ENCODE peak calls at places on chromosome 22, in eight cellular contexts. A is K562, N is pancreas, W is mammary epithelial cell, B is vagina, L is fibroblast of lung, C is lung, Q is HL-60. J is an unnamed sample.

GRCh38 chr22:44460287-44461082 is 37.5 kb downstream of the RTL6 start:
- DNase-seq in W (no peak), N (no peak), L (no peak), C (no peak), B (peak), Q (no peak), A (no peak), J (no peak)

GRCh38 chr22:20636945-20637344 is 129.5 kb downstream of the MED15 start:
- DNase-seq in C (no peak), Q (no peak), W (no peak), N (no peak), B (no peak), A (no peak), L (no peak), J (no peak)

GRCh38 chr22:27782065-27782464 is 19.5 kb downstream of the MN1 start:
- DNase-seq in L (no peak), W (no peak), B (no peak), C (no peak), Q (no peak), A (no peak), N (no peak), J (no peak)

GRCh38 chr22:39917776-39918493 is 17.1 kb downstream of the GRAP2 start:
- DNase-seq in C (no peak), W (no peak), L (peak), N (no peak), A (no peak), Q (no peak), B (no peak), J (no peak)

GRCh38 chr22:32904044-32904443 is 102.5 kb downstream of the TIMP3 start:
- DNase-seq in N (no peak), Q (no peak), C (peak), L (peak), A (peak), B (no peak), W (peak), J (peak)

GRCh38 chr22:20205964-20206708 is 55.3 kb upstream of the CCDC188 start:
- DNase-seq in C (peak), B (no peak), A (peak), Q (peak), L (peak), W (peak), N (peak), J (peak)

GRCh38 chr22:33850227-33850626 is 70.0 kb downstream of the LARGE1 start:
- DNase-seq in W (no peak), B (no peak), Q (no peak), C (no peak), L (no peak), N (no peak), A (no peak), J (peak)

GRCh38 chr22:22519591-22519990 is 479 bp downstream of the ZNF280A start:
- DNase-seq in A (peak), N (no peak), L (no peak), W (no peak), C (no peak), B (no peak), Q (no peak), J (peak)

GRCh38 chr22:50729391-50730012 is 8.5 kb upstream of the ACR start:
- DNase-seq in L (no peak), W (no peak), B (no peak), Q (no peak), C (no peak), A (no peak), N (peak), J (peak)

GRCh38 chr22:39098026-39098425 is 982 bp downstream of the APOBEC3H start:
- DNase-seq in N (no peak), L (no peak), C (no peak), B (no peak), Q (no peak), W (no peak), A (no peak), J (no peak)

GRCh38 chr22:50112151-50113118 is 22.6 kb downstream of the MOV10L1 start:
- DNase-seq in L (peak), Q (peak), B (no peak), W (peak), C (no peak), N (no peak), A (no peak), J (no peak)

GRCh38 chr22:20569059-20570058 is 61.9 kb downstream of the MED15 start:
- DNase-seq in L (peak), C (peak), N (no peak), A (no peak), Q (peak), W (peak), B (no peak), J (no peak)

GRCh38 chr22:50469377-50470305 is 5.2 kb downstream of the SBF1 start:
- DNase-seq in A (peak), C (peak), W (peak), N (peak), B (no peak), Q (peak), L (peak), J (peak)

GRCh38 chr22:50691521-50691920 is 18.9 kb downstream of the SHANK3 start:
- DNase-seq in W (peak), N (peak), B (no peak), C (no peak), A (no peak), Q (peak), L (peak), J (peak)

GRCh38 chr22:39471421-39472141 is 14.8 kb downstream of the MGAT3 start:
- DNase-seq in B (no peak), N (no peak), W (peak), A (peak), C (peak), Q (no peak), L (no peak), J (peak)

GRCh38 chr22:50282361-50283144 is 12.4 kb upstream of the MAPK11 start:
- DNase-seq in L (peak), W (peak), N (peak), A (no peak), Q (no peak), C (peak), B (no peak), J (no peak)

GRCh38 chr22:40966683-40967082 is 15.5 kb downstream of the RBX1 start:
- DNase-seq in W (no peak), C (no peak), L (no peak), N (no peak), Q (no peak), A (peak), B (no peak), J (no peak)

GRCh38 chr22:20109411-20110358 is 6.2 kb upstream of the RANBP1 start:
- DNase-seq in N (no peak), A (no peak), Q (no peak), L (no peak), W (no peak), C (no peak), B (no peak), J (no peak)

GRCh38 chr22:22698263-22698750 is 53.9 kb downstream of the GGTLC2 start:
- DNase-seq in C (no peak), N (no peak), A (no peak), B (no peak), W (no peak), L (no peak), Q (no peak), J (no peak)

GRCh38 chr22:49789289-49790141 is 38.2 kb downstream of the BRD1 start:
- DNase-seq in W (no peak), Q (peak), N (no peak), B (no peak), L (peak), C (no peak), A (no peak), J (no peak)

GRCh38 chr22:27405672-27406388 is 395.7 kb downstream of the MN1 start:
- DNase-seq in C (peak), N (peak), A (peak), L (peak), W (peak), B (no peak), Q (peak), J (peak)

GRCh38 chr22:23225724-23226496 is 45.6 kb downstream of the BCR start:
- DNase-seq in N (no peak), A (peak), L (peak), Q (no peak), C (peak), W (peak), B (no peak), J (no peak)

GRCh38 chr22:25064894-25065560 is 112.5 kb downstream of the KIAA1671 start:
- DNase-seq in Q (no peak), C (no peak), N (no peak), L (no peak), A (no peak), W (peak), B (no peak), J (no peak)

GRCh38 chr22:38167988-38168407 is 13.6 kb downstream of the PLA2G6 start:
- DNase-seq in N (no peak), B (no peak), L (no peak), A (no peak), Q (no peak), W (peak), C (no peak), J (peak)

GRCh38 chr22:28820885-28821284 is 20.5 kb upstream of the XBP1 start:
- DNase-seq in B (no peak), C (no peak), A (no peak), W (no peak), L (no peak), N (no peak), Q (no peak), J (no peak)

GRCh38 chr22:40251106-40251505 is 73.4 kb downstream of the TNRC6B start:
- DNase-seq in Q (no peak), W (no peak), C (no peak), N (no peak), L (no peak), A (no peak), B (no peak), J (no peak)

GRCh38 chr22:27984001-27984695 is 65.1 kb upstream of the PITPNB start:
- DNase-seq in A (no peak), C (no peak), N (no peak), L (no peak), W (no peak), Q (no peak), B (peak), J (no peak)

GRCh38 chr22:39482768-39483167 is 19.3 kb upstream of the MIEF1 start:
- DNase-seq in W (no peak), L (peak), B (no peak), A (no peak), N (no peak), C (no peak), Q (no peak), J (no peak)

GRCh38 chr22:41589260-41589600 is 410 bp downstream of the PMM1 start:
- DNase-seq in W (peak), A (no peak), L (no peak), C (peak), N (peak), Q (peak), B (no peak), J (no peak)

GRCh38 chr22:35418088-35418487 is 18.1 kb downstream of the MCM5 start:
- DNase-seq in A (no peak), W (peak), N (no peak), B (no peak), Q (no peak), C (no peak), L (peak), J (no peak)

GRCh38 chr22:42932857-42933782 is 76.0 kb upstream of the ARFGAP3 start:
- DNase-seq in L (no peak), C (no peak), A (peak), N (no peak), W (no peak), B (no peak), Q (no peak), J (no peak)
- H3K4me3 ChIP-seq in L (no peak), C (no peak), A (no peak), N (no peak), W (peak), B (no peak), Q (no peak), J (no peak)

DNA sequence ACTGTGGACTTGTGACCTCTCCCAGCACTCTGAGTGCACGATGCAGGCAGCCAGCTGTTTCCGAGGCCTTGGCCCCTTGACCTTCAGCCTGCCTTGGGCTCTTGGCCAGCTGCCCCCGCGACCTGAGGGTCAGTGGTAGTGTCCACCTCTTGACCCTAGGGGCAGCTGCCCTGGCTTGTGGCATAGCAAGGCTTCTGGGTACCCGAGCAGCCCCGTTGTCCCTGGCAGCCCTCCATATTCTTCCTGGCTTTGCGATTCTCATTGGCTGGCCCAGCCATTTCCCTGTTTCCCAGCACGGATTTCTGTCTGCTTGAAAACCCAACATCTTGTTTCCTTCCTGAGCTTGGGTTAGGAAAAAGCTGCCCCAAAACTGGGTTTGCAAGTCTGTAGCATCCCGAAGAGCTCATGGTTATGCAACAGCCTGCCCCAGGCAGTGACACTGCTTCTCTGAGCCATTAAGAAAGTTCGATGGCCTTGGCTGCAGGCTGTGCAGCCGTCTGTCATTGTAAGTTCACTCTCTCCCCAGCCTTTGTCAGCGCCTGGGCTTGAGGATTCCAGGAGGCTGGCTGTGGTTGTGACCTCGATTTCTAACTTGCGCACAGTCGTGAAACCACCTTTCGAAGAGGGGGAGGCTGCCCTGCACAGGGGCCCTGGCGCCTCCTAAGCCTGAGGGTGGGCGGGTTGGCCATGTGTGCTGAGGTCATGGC is 48.8 kb downstream of the FBLN1 start:
- DNase-seq in B (no peak), C (no peak), Q (no peak), N (no peak), W (no peak), A (no peak), L (no peak), J (no peak)
- H3K27ac ChIP-seq in B (peak), C (no peak), Q (no peak), N (no peak), W (no peak), A (no peak), L (no peak), J (no peak)

DNA sequence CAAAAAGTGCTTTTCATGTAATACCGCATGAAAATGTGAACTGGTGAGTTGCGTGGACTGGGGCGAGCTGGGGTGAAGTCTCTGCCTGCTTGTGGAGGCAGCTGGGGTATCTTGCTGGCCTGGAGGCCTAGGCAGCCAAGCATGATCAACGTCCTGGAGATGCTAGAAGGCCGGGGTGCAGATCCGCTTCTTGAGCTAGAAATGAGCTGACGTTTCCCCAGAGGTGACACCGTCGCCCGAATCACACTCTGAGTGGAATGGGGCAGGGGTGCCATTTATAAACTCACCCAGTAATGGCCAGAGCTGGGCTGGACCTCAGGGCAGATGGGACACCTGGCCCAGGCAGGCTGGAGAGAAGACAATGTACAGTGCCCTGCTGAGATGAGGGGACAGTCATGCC is 1513.0 kb downstream of the TBC1D22A start:
- DNase-seq in Q (no peak), L (no peak), A (no peak), B (no peak), W (no peak), C (no peak), N (no peak), J (no peak)
- H3K4me3 ChIP-seq in Q (no peak), L (no peak), A (no peak), B (no peak), W (no peak), C (no peak), N (no peak), J (no peak)

DNA sequence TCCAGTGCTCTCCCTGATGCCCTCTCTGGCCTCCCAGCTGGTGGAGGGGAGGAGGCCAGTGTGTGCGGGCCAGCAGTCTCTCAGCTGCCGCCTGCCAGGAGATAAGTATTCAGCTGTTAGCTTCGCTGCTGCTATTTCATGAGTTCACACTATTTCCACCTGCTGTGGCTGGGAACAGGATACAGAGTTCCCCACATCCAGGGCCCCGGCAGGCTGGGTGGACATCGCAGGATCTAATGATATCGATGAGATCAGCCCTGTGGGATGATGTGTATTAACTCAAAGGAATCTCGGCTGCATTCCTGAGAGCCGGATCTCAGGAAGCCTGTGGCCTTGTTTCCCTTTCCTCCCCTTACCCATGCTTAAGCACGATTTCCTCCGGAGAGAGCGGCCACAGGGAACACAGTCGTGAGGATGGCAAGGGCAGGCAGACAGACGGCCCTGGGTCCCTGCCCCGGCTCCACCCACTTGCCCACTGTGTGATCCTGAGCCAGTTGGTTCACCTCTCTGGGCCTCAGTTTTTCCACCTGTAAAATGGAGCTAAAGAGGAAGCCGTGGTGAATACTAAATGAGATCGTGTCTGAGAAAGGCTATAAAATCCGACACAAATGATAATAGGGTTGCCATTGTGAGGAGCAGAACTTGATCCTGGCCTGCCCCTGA is 6.5 kb upstream of the PVALB start:
- DNase-seq in C (no peak), Q (no peak), W (no peak), N (no peak), L (no peak), A (no peak), B (no peak), J (no peak)
- H3K27ac ChIP-seq in C (no peak), Q (no peak), W (no peak), N (no peak), L (no peak), A (no peak), B (no peak), J (no peak)

DNA sequence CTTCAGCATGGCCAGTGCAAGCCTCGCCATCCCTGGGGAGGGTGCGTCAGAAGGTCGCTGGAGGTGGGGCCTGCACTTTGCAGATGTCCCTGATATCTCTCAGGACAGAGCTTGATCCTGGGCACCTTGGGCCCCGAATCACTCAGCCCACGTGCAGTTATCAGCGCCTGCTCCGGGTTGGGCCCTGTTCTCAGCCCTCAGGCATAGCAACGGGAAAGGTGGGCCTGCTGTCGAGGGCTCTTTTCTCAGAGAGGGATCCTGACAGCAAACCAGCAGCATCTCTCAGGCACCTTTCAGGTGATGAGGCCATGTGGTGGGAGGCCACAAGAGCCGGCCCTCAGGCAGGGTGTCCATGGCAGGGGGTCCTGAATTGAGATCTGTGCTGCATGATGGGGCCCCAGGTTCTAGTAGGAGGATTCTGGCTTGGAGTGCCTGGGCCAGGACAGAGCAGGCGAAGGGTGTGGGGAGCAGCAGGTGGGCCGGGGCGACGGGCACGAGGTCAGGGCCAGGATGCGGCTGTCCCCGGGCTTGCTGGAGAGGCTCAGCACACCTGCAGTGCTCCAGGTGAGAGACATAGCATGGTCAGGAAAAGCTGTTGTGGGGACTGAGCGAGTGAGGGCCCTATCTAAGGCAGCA is 280.5 kb downstream of the TBC1D22A start:
- DNase-seq in Q (no peak), L (no peak), C (no peak), N (no peak), A (no peak), B (no peak), W (no peak), J (no peak)
- H3K4me3 ChIP-seq in Q (no peak), L (no peak), C (no peak), N (no peak), A (no peak), B (no peak), W (no peak), J (no peak)

GRCh38 chr22:29914991-29915390 is 32.0 kb downstream of the MTMR3 start:
- DNase-seq in L (no peak), A (no peak), C (no peak), N (no peak), Q (no peak), B (no peak), W (no peak), J (no peak)

GRCh38 chr22:29916007-29916544 is 33.1 kb downstream of the MTMR3 start:
- DNase-seq in A (no peak), Q (no peak), N (no peak), B (no peak), C (no peak), L (no peak), W (no peak), J (no peak)

GRCh38 chr22:29912605-29913398 is 29.8 kb downstream of the MTMR3 start:
- DNase-seq in L (peak), N (no peak), A (no peak), Q (no peak), B (no peak), C (no peak), W (peak), J (no peak)

GRCh38 chr22:29914165-29914564 is 31.2 kb downstream of the MTMR3 start:
- DNase-seq in N (no peak), C (no peak), W (peak), A (no peak), L (peak), B (no peak), Q (no peak), J (no peak)

GRCh38 chr22:29917052-29917902 is 34.3 kb downstream of the MTMR3 start:
- DNase-seq in A (no peak), B (no peak), W (no peak), N (no peak), Q (no peak), L (peak), C (no peak), J (no peak)
- H3K27ac ChIP-seq in A (no peak), B (no peak), W (no peak), N (no peak), Q (no peak), L (no peak), C (no peak), J (no peak)

J was measured in WERI-Rb-1.